ENCODE peak calls at places on chromosomes 5 and 9, in five cellular contexts. One of them, this sample, is unnamed.

GRCh38 chr5:168014423-168014822 is 277.0 kb upstream of the WWC1 start:
- DNase-seq in AG09309: no peak
- DNase-seq in fibroblast of pulmonary artery: no peak
- DNase-seq in fibroblast of the aortic adventitia: no peak
- DNase-seq in spleen: no peak
- DNase-seq in this sample: no peak

GRCh38 chr9:36431078-36431477 is 31.0 kb upstream of the RNF38 start:
- DNase-seq in AG09309: no peak
- DNase-seq in fibroblast of pulmonary artery: no peak
- DNase-seq in spleen: no peak
- DNase-seq in fibroblast of the aortic adventitia: no peak
- DNase-seq in this sample: no peak

GRCh38 chr5:120134944-120135343 is 329.2 kb upstream of the PRR16 start:
- DNase-seq in fibroblast of the aortic adventitia: no peak
- DNase-seq in spleen: no peak
- DNase-seq in AG09309: no peak
- DNase-seq in fibroblast of pulmonary artery: no peak
- DNase-seq in this sample: peak; percentile 66

GRCh38 chr9:128753627-128754026 is 18.1 kb downstream of the ZER1 start:
- DNase-seq in fibroblast of the aortic adventitia: no peak
- DNase-seq in fibroblast of pulmonary artery: no peak
- DNase-seq in spleen: no peak
- DNase-seq in AG09309: no peak
- DNase-seq in this sample: no peak

GRCh38 chr5:45694255-45694834 is 1.8 kb downstream of the HCN1 start:
- DNase-seq in fibroblast of the aortic adventitia: no peak
- DNase-seq in spleen: no peak
- DNase-seq in fibroblast of pulmonary artery: peak; percentile 8
- DNase-seq in AG09309: no peak
- DNase-seq in this sample: no peak

GRCh38 chr5:135569755-135570452 is 8.9 kb downstream of the CXCL14 start:
- DNase-seq in spleen: peak; percentile 66
- DNase-seq in fibroblast of pulmonary artery: peak; percentile 49
- DNase-seq in AG09309: no peak
- DNase-seq in fibroblast of the aortic adventitia: peak; percentile 33
- DNase-seq in this sample: peak; percentile 20

GRCh38 chr5:94893404-94894145 is 275.1 kb downstream of the SLF1 start:
- DNase-seq in fibroblast of the aortic adventitia: peak; percentile 38
- DNase-seq in spleen: no peak
- DNase-seq in fibroblast of pulmonary artery: peak; percentile 28
- DNase-seq in AG09309: no peak
- DNase-seq in this sample: peak; percentile 22

GRCh38 chr9:136544549-136545064 is 1.2 kb downstream of the NOTCH1 start:
- DNase-seq in AG09309: no peak
- DNase-seq in fibroblast of the aortic adventitia: no peak
- DNase-seq in fibroblast of pulmonary artery: peak; percentile 43
- DNase-seq in spleen: peak; percentile 95
- DNase-seq in this sample: peak; percentile 39

GRCh38 chr5:137621861-137622823 is 113.7 kb downstream of the KLHL3 start:
- DNase-seq in spleen: no peak
- DNase-seq in fibroblast of pulmonary artery: peak; percentile 37
- DNase-seq in fibroblast of the aortic adventitia: peak; percentile 63
- DNase-seq in AG09309: no peak
- DNase-seq in this sample: no peak

GRCh38 chr5:170480277-170480676 is 23.5 kb upstream of the KCNIP1 start:
- DNase-seq in fibroblast of the aortic adventitia: no peak
- DNase-seq in AG09309: no peak
- DNase-seq in spleen: no peak
- DNase-seq in fibroblast of pulmonary artery: no peak
- DNase-seq in this sample: no peak

GRCh38 chr9:131422241-131422792 is 28.4 kb downstream of the PRRC2B start:
- DNase-seq in AG09309: no peak
- DNase-seq in spleen: peak; percentile 37
- DNase-seq in fibroblast of the aortic adventitia: no peak
- DNase-seq in fibroblast of pulmonary artery: no peak
- DNase-seq in this sample: no peak

GRCh38 chr9:128394404-128395168 is 23.4 kb downstream of the URM1 start:
- DNase-seq in AG09309: no peak
- DNase-seq in spleen: no peak
- DNase-seq in fibroblast of the aortic adventitia: no peak
- DNase-seq in fibroblast of pulmonary artery: no peak
- DNase-seq in this sample: no peak

GRCh38 chr5:134103397-134103796 is 11.1 kb upstream of the TCF7 start:
- DNase-seq in AG09309: no peak
- DNase-seq in fibroblast of the aortic adventitia: no peak
- DNase-seq in spleen: no peak
- DNase-seq in fibroblast of pulmonary artery: no peak
- DNase-seq in this sample: no peak

GRCh38 chr9:16030513-16031185 is 477.8 kb downstream of the CCDC171 start:
- DNase-seq in spleen: no peak
- DNase-seq in fibroblast of the aortic adventitia: peak; percentile 66
- DNase-seq in fibroblast of pulmonary artery: peak; percentile 77
- DNase-seq in AG09309: peak; percentile 80
- DNase-seq in this sample: peak; percentile 77

GRCh38 chr9:133147412-133148271 is 16.1 kb downstream of the GBGT1 start:
- DNase-seq in AG09309: no peak
- DNase-seq in fibroblast of pulmonary artery: peak; percentile 50
- DNase-seq in fibroblast of the aortic adventitia: peak; percentile 47
- DNase-seq in spleen: peak; percentile 94
- DNase-seq in this sample: peak; percentile 58

GRCh38 chr9:128526729-128527128 is 22.2 kb downstream of the GLE1 start:
- DNase-seq in fibroblast of pulmonary artery: no peak
- DNase-seq in fibroblast of the aortic adventitia: no peak
- DNase-seq in spleen: peak; percentile 8
- DNase-seq in AG09309: no peak
- DNase-seq in this sample: no peak

GRCh38 chr9:95316794-95317118 is 753 bp downstream of the FANCC start:
- DNase-seq in spleen: peak; percentile 88
- DNase-seq in fibroblast of pulmonary artery: peak; percentile 58
- DNase-seq in AG09309: no peak
- DNase-seq in fibroblast of the aortic adventitia: peak; percentile 37
- DNase-seq in this sample: peak; percentile 80

GRCh38 chr9:80797841-80798688 is 891.3 kb downstream of the TLE1 start:
- DNase-seq in AG09309: peak; percentile 84
- DNase-seq in spleen: no peak
- DNase-seq in fibroblast of the aortic adventitia: peak; percentile 65
- DNase-seq in fibroblast of pulmonary artery: no peak
- DNase-seq in this sample: peak; percentile 80

GRCh38 chr5:143154495-143155375 is 248.8 kb downstream of the NR3C1 start:
- DNase-seq in fibroblast of pulmonary artery: no peak
- DNase-seq in spleen: no peak
- DNase-seq in fibroblast of the aortic adventitia: peak; percentile 87
- DNase-seq in AG09309: no peak
- DNase-seq in this sample: no peak

GRCh38 chr5:93517828-93518227 is 63.2 kb downstream of the NR2F1-AS1 start:
- DNase-seq in spleen: no peak
- DNase-seq in AG09309: no peak
- DNase-seq in fibroblast of the aortic adventitia: peak; percentile 55
- DNase-seq in fibroblast of pulmonary artery: peak; percentile 18
- DNase-seq in this sample: no peak

GRCh38 chr5:78644741-78645300 is 3.8 kb downstream of the LHFPL2 start:
- DNase-seq in spleen: no peak
- DNase-seq in fibroblast of the aortic adventitia: no peak
- DNase-seq in fibroblast of pulmonary artery: no peak
- DNase-seq in AG09309: no peak
- DNase-seq in this sample: no peak

GRCh38 chr9:70747335-70747734 is 332.9 kb upstream of the KLF9 start:
- DNase-seq in spleen: no peak
- DNase-seq in fibroblast of the aortic adventitia: peak; percentile 54
- DNase-seq in AG09309: peak; percentile 16
- DNase-seq in fibroblast of pulmonary artery: peak; percentile 11
- DNase-seq in this sample: peak; percentile 35

GRCh38 chr5:151742870-151743294 is 15.5 kb downstream of the ATOX1 start:
- DNase-seq in spleen: no peak
- DNase-seq in fibroblast of pulmonary artery: peak; percentile 78
- DNase-seq in AG09309: no peak
- DNase-seq in fibroblast of the aortic adventitia: peak; percentile 79
- DNase-seq in this sample: peak; percentile 78

GRCh38 chr5:61887271-61887670 is 418.7 kb upstream of the KIF2A start:
- DNase-seq in fibroblast of pulmonary artery: no peak
- DNase-seq in fibroblast of the aortic adventitia: no peak
- DNase-seq in spleen: no peak
- DNase-seq in AG09309: no peak
- DNase-seq in this sample: no peak

GRCh38 chr5:143826909-143827514 is 15.1 kb downstream of the HMHB1 start:
- DNase-seq in spleen: no peak
- DNase-seq in AG09309: no peak
- DNase-seq in fibroblast of the aortic adventitia: no peak
- DNase-seq in fibroblast of pulmonary artery: no peak
- DNase-seq in this sample: no peak

GRCh38 chr5:168047669-168048111 is 243.8 kb upstream of the WWC1 start:
- DNase-seq in fibroblast of the aortic adventitia: peak; percentile 15
- DNase-seq in fibroblast of pulmonary artery: no peak
- DNase-seq in spleen: no peak
- DNase-seq in AG09309: no peak
- DNase-seq in this sample: no peak

GRCh38 chr9:96022445-96023031 is 147.0 kb downstream of the ERCC6L2 start:
- DNase-seq in spleen: peak; percentile 82
- DNase-seq in fibroblast of the aortic adventitia: no peak
- DNase-seq in AG09309: no peak
- DNase-seq in fibroblast of pulmonary artery: no peak
- DNase-seq in this sample: no peak

GRCh38 chr9:135616621-135617537 is 22.5 kb downstream of the GLT6D1 start:
- DNase-seq in AG09309: no peak
- DNase-seq in fibroblast of the aortic adventitia: no peak
- DNase-seq in fibroblast of pulmonary artery: no peak
- DNase-seq in spleen: no peak
- DNase-seq in this sample: no peak

GRCh38 chr5:179869101-179869500 is 10.5 kb upstream of the MRNIP start:
- DNase-seq in AG09309: no peak
- DNase-seq in spleen: peak; percentile 38
- DNase-seq in fibroblast of the aortic adventitia: no peak
- DNase-seq in fibroblast of pulmonary artery: no peak
- DNase-seq in this sample: no peak

DNA sequence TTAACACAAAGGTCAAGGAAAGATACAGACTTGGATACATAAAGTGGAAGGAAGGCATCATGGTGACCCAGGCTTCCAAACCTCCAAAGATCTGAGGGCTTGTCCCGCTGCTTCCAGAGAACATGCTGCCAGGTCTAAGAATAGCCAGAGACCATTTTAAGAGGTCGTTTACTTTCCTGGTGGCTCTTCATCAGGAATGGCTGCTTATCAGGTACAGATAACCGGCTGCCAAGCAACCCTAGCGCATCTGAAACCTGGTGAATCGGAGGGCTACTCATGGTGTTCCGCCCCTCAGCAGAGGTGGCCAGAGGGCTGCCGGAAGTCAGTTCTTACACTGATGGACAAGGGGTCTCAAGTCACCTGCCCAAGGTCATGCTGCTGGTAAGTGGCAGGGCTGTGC is 251.3 kb upstream of the DAP start:
- DNase-seq in fibroblast of the aortic adventitia: no peak
- DNase-seq in AG09309: no peak
- DNase-seq in spleen: no peak
- DNase-seq in fibroblast of pulmonary artery: no peak
- DNase-seq in this sample: no peak
- TF ChIP-seq CTCF in fibroblast of the aortic adventitia: no peak
- TF ChIP-seq CTCF in AG09309: no peak
- TF ChIP-seq CTCF in spleen: no peak
- TF ChIP-seq CTCF in fibroblast of pulmonary artery: no peak
- TF ChIP-seq CTCF in this sample: no peak

DNA sequence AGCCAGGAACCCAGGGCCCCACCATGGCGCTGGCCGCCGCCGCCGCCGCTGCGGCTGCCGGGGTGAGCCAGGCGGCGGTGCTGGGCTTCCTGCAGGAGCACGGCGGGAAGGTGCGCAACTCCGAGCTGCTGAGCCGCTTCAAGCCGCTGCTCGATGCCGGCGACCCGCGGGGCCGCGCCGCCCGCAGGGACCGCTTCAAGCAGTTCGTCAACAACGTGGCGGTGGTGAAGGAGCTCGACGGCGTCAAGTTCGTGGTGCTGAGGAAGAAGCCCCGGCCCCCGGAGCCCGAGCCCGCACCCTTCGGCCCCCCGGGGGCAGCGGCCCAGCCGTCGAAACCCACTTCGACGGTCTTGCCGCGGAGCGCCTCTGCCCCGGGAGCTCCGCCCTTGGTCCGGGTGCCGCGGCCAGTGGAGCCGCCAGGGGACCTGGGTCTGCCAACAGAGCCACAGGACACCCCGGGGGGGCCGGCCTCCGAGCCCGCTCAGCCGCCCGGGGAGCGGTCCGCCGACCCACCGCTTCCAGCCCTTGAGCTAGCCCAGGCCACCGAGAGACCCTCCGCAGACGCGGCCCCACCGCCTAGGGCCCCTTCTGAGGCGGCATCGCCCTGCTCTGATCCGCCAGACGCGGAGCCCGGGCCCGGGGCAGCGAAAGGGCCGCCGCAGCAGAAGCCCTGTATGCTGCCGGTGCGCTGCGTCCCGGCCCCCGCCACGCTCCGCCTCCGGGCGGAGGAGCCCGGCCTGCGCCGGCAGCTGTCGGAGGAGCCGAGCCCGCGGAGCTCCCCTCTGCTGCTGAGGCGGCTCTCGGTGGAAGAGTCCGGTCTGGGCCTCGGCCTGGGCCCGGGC is 718 bp downstream of the SOWAHA start:
- DNase-seq in fibroblast of the aortic adventitia: no peak
- DNase-seq in AG09309: no peak
- DNase-seq in fibroblast of pulmonary artery: no peak
- DNase-seq in spleen: peak; percentile 74
- DNase-seq in this sample: no peak
- H3K4me3 ChIP-seq in fibroblast of the aortic adventitia: no peak overlapping the region
- H3K4me3 ChIP-seq in AG09309: no peak overlapping the region
- H3K4me3 ChIP-seq in fibroblast of pulmonary artery: no peak overlapping the region
- H3K4me3 ChIP-seq in spleen: peak overlapping the region; percentile 42
- H3K4me3 ChIP-seq in this sample: peak overlapping the region; percentile 41

DNA sequence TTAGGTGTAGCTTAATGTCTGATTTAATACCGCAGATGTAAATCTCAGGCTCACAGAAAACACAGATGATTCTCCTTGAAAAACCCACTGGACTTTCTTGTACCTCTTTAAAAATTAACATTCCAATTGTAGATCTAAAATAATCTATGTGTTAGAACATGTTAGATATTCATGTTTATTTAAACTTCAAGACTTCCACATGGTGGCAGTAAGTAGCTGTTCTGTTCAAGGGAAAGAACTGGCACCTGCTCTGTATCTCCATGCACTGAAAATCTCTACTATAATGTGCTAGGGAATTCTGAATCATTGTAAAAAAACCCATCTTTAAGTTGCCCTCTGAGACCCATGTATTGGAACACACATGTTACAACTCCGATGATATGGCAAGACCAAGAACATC is 366.9 kb downstream of the DMRTA1 start:
- DNase-seq in fibroblast of the aortic adventitia: peak; percentile 59
- DNase-seq in fibroblast of pulmonary artery: peak; percentile 0
- DNase-seq in AG09309: no peak
- DNase-seq in spleen: no peak
- DNase-seq in this sample: no peak
- TF ChIP-seq CTCF in fibroblast of the aortic adventitia: peak; percentile 35
- TF ChIP-seq CTCF in fibroblast of pulmonary artery: no peak
- TF ChIP-seq CTCF in AG09309: no peak
- TF ChIP-seq CTCF in spleen: no peak
- TF ChIP-seq CTCF in this sample: no peak

DNA sequence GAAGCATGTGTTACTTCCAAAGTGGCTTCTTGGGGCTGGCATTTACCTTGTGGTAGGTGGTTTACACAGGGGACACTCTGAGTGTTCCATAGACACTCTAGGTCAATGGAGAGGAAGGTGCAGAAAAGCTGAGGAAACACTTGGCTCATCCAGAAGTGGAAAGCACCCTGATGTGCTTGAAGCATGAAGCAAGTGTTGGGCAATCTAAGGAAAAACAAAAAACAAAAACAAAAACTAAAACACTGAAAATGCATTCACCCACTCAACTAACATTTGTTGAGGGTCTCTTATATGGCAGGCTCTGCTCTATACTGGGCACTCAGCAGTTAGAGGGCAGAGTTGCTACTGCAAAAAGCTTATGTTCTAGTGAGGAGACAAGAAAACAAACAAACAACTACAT is 2.8 kb upstream of the ERAP2 start:
- DNase-seq in fibroblast of the aortic adventitia: no peak
- DNase-seq in spleen: no peak
- DNase-seq in AG09309: no peak
- DNase-seq in fibroblast of pulmonary artery: no peak
- DNase-seq in this sample: peak; percentile 28
- H3K4me3 ChIP-seq in fibroblast of the aortic adventitia: no peak overlapping the region
- H3K4me3 ChIP-seq in spleen: no peak overlapping the region
- H3K4me3 ChIP-seq in AG09309: no peak overlapping the region
- H3K4me3 ChIP-seq in fibroblast of pulmonary artery: no peak overlapping the region
- H3K4me3 ChIP-seq in this sample: no peak overlapping the region